ENCODE peak calls at places on chromosomes 12 and 14, in seven cellular contexts. U is right cardiac atrium, R is HepG2, I is GM23338, T is NT2/D1, L is heart left ventricle, M is heart right ventricle. W is an unnamed sample.

GRCh38 chr12:111227476-111228420 is 141.1 kb downstream of the PHETA1 start:
- DNase-seq in R (no peak), L (no peak), T (no peak), U (no peak), M (no peak), I (no peak), W (no peak)

GRCh38 chr12:63525831-63526230 is 142.5 kb downstream of the DPY19L2 start:
- DNase-seq in U (no peak), M (no peak), I (no peak), L (no peak), T (no peak), R (no peak), W (no peak)

GRCh38 chr12:131770120-131770519 is 58.1 kb upstream of the MMP17 start:
- DNase-seq in I (no peak), T (no peak), L (no peak), U (no peak), R (no peak), M (no peak), W (no peak)

GRCh38 chr12:122891661-122892525 is 4.0 kb downstream of the VPS37B start:
- DNase-seq in M (no peak), U (no peak), R (no peak), I (peak; percentile 79), L (no peak), T (peak; percentile 87), W (no peak)

GRCh38 chr14:91244501-91244901 is at the start of gene GPR68:
- DNase-seq in L (peak; percentile 48), R (no peak), M (peak; percentile 53), U (peak; percentile 87), T (no peak), I (peak; percentile 61), W (no peak)

GRCh38 chr14:37992489-37992888 is 215.2 kb upstream of the SSTR1 start:
- DNase-seq in T (no peak), R (no peak), L (no peak), M (no peak), I (peak; percentile 21), U (no peak), W (no peak)

GRCh38 chr12:95922231-95922630 is 20.2 kb downstream of the CCDC38 start:
- DNase-seq in R (no peak), L (no peak), M (no peak), T (no peak), U (no peak), I (no peak), W (no peak)

GRCh38 chr12:87152841-87153528 is 876.2 kb downstream of the C12orf50 start:
- DNase-seq in I (no peak), T (no peak), L (no peak), M (no peak), R (no peak), U (no peak), W (no peak)

GRCh38 chr12:77325505-77325904 is 260.1 kb upstream of the E2F7 start:
- DNase-seq in R (no peak), T (no peak), M (peak; percentile 23), U (peak; percentile 52), I (peak; percentile 75), L (no peak), W (peak; percentile 55)

GRCh38 chr12:15979096-15980091 is 68.3 kb downstream of the DERA start:
- DNase-seq in R (peak; percentile 38), I (peak; percentile 67), T (peak; percentile 27), L (no peak), M (no peak), U (peak; percentile 49), W (no peak)

GRCh38 chr12:129941646-129942045 is 37.8 kb upstream of the TMEM132D start:
- DNase-seq in I (no peak), L (no peak), M (no peak), U (no peak), T (no peak), R (no peak), W (no peak)

GRCh38 chr14:72665259-72665658 is 228.6 kb downstream of the DPF3 start:
- DNase-seq in I (no peak), T (no peak), U (no peak), R (peak; percentile 7), L (no peak), M (no peak), W (no peak)

GRCh38 chr12:116136340-116136739 is 141.2 kb downstream of the MED13L start:
- DNase-seq in U (no peak), T (no peak), L (no peak), M (no peak), R (no peak), I (no peak), W (no peak)

GRCh38 chr12:127750076-127750840 is 516.7 kb upstream of the TMEM132C start:
- DNase-seq in R (no peak), M (no peak), T (no peak), I (no peak), L (no peak), U (no peak), W (no peak)

GRCh38 chr12:15936751-15937150 is 25.6 kb downstream of the DERA start:
- DNase-seq in T (no peak), R (no peak), M (no peak), L (no peak), U (no peak), I (no peak), W (no peak)

GRCh38 chr12:118714051-118714460 is 267.3 kb upstream of the SRRM4 start:
- DNase-seq in T (peak; percentile 59), R (peak; percentile 53), U (no peak), I (peak; percentile 93), M (no peak), L (no peak), W (no peak)

GRCh38 chr12:87302126-87302732 is 727.0 kb downstream of the C12orf50 start:
- DNase-seq in U (no peak), M (no peak), T (no peak), R (no peak), L (no peak), I (no peak), W (no peak)

GRCh38 chr14:26730929-26731618 is 133.2 kb upstream of the NOVA1 start:
- DNase-seq in L (no peak), R (no peak), I (peak; percentile 80), T (peak; percentile 11), M (no peak), U (peak; percentile 47), W (no peak)

GRCh38 chr14:100406505-100407131 is 83.5 kb downstream of the SLC25A47 start:
- DNase-seq in U (no peak), R (peak; percentile 66), M (no peak), L (no peak), T (no peak), I (no peak), W (no peak)
- H3K4me1 ChIP-seq in U (peaks cover 7% of the 10 kb centered on the region), R (peaks cover 38% of the 10 kb centered on the region), M (peaks cover 22% of the 10 kb centered on the region), L (peaks cover 16% of the 10 kb centered on the region), T (peaks cover 7% of the 10 kb centered on the region), I (peaks cover 34% of the 10 kb centered on the region), W (no peaks in the 10 kb centered on the region)

GRCh38 chr12:109951136-109951535 is 45.0 kb downstream of the GIT2 start:
- DNase-seq in T (no peak), M (no peak), R (no peak), L (no peak), I (no peak), U (no peak), W (no peak)
- H3K4me1 ChIP-seq in T (peaks cover 7% of the 10 kb centered on the region), M (peaks cover 72% of the 10 kb centered on the region), R (peaks cover 55% of the 10 kb centered on the region), L (peaks cover 72% of the 10 kb centered on the region), I (peaks cover 10% of the 10 kb centered on the region), U (peaks cover 11% of the 10 kb centered on the region), W (peaks cover 20% of the 10 kb centered on the region)

GRCh38 chr12:50661300-50662120 is 102.4 kb upstream of the ATF1 start:
- DNase-seq in M (no peak), R (no peak), I (no peak), U (no peak), L (no peak), T (no peak), W (no peak)

GRCh38 chr12:50666023-50666422 is 97.9 kb upstream of the ATF1 start:
- DNase-seq in T (no peak), M (no peak), U (no peak), L (no peak), R (no peak), I (no peak), W (no peak)

GRCh38 chr12:50665609-50666008 is 98.3 kb upstream of the ATF1 start:
- DNase-seq in M (no peak), U (no peak), I (no peak), L (no peak), R (no peak), T (no peak), W (no peak)

GRCh38 chr12:50662121-50662480 is 101.8 kb upstream of the ATF1 start:
- DNase-seq in T (no peak), R (no peak), L (no peak), M (no peak), U (no peak), I (no peak), W (no peak)

DNA sequence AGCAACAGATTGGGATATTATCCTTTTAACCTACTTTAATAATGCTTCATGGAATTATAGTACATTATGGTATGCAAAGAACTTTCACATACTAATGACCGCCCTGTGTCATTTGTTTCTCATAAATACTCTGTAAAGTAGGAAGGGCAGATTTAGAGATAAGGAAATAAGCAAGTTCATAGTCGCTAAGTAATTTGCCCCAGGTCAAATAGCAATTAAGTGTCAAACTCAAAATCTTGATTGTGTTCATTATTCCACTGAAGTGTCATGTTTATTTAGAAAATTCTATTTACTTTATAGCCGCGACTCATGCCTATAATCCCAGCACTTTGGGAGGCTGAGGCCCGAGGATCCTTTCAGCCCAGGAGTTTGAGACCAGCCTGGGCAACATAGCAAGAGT is 98.7 kb upstream of the ATF1 start:
- DNase-seq in M (no peak), R (no peak), T (no peak), U (no peak), L (no peak), I (no peak), W (no peak)
- H3K4me1 ChIP-seq in M (no peaks in the 10 kb centered on the region), R (peaks cover 19% of the 10 kb centered on the region), T (peaks cover 3% of the 10 kb centered on the region), U (peaks cover 1% of the 10 kb centered on the region), L (no peaks in the 10 kb centered on the region), I (no peaks in the 10 kb centered on the region), W (peaks cover 12% of the 10 kb centered on the region)

GRCh38 chr14:83583201-83583600 is 1946.7 kb upstream of the FLRT2 start:
- DNase-seq in R (no peak), U (no peak), I (no peak), T (no peak), M (no peak), L (no peak), W (no peak)
- H3K4me1 ChIP-seq in R (no peaks in the 10 kb centered on the region), U (no peaks in the 10 kb centered on the region), I (no peaks in the 10 kb centered on the region), T (no peaks in the 10 kb centered on the region), M (no peaks in the 10 kb centered on the region), L (no peaks in the 10 kb centered on the region), W (no peaks in the 10 kb centered on the region)

GRCh38 chr12:49288922-49289555 is 5.9 kb upstream of the PRPH start:
- DNase-seq in M (no peak), L (no peak), I (no peak), U (no peak), R (no peak), T (no peak), W (no peak)
- H3K4me1 ChIP-seq in M (peaks cover 13% of the 10 kb centered on the region), L (peaks cover 7% of the 10 kb centered on the region), I (peaks cover 12% of the 10 kb centered on the region), U (no peaks in the 10 kb centered on the region), R (peaks cover 18% of the 10 kb centered on the region), T (peaks cover 18% of the 10 kb centered on the region), W (no peaks in the 10 kb centered on the region)